ENCODE peak calls at places on chromosomes 6 and 20, in seven cellular contexts. U, H, Q, X, P, V and T are unnamed samples.

GRCh38 chr20:12098411-12098810 is 180.7 kb downstream of the BTBD3 start:
- DNase-seq in U (no peak), H (no peak), Q (no peak), X (no peak), P (peak; percentile 32), V (no peak), T (no peak)

GRCh38 chr6:75210885-75211739 is 5.3 kb upstream of the COL12A1 start:
- DNase-seq in U (peak; percentile 40), H (peak; percentile 61), Q (peak; percentile 87), X (peak; percentile 40), P (peak; percentile 57), V (peak; percentile 19), T (no peak)

GRCh38 chr6:141675957-141676356 is 456.8 kb upstream of the GJE1 start:
- DNase-seq in U (no peak), H (no peak), Q (peak; percentile 62), X (no peak), P (peak; percentile 20), V (no peak), T (no peak)

GRCh38 chr6:52992980-52993379 is 2.1 kb downstream of the GSTA4 start:
- DNase-seq in U (no peak), H (no peak), Q (peak; percentile 80), X (no peak), P (peak; percentile 23), V (no peak), T (no peak)

GRCh38 chr6:11258260-11259237 is 26.1 kb upstream of the NEDD9 start:
- DNase-seq in U (no peak), H (no peak), Q (peak; percentile 33), X (no peak), P (no peak), V (no peak), T (no peak)

GRCh38 chr20:64177420-64177783 is 13.2 kb downstream of the MYT1 start:
- DNase-seq in U (no peak), H (no peak), Q (no peak), X (no peak), P (no peak), V (no peak), T (no peak)

GRCh38 chr6:140845666-140846065 is 1287.1 kb upstream of the GJE1 start:
- DNase-seq in U (no peak), H (no peak), Q (no peak), X (no peak), P (no peak), V (no peak), T (no peak)

GRCh38 chr6:150745896-150746295 is 119.6 kb upstream of the MTHFD1L start:
- DNase-seq in U (no peak), H (no peak), Q (no peak), X (no peak), P (no peak), V (no peak), T (no peak)

GRCh38 chr20:53672484-53673129 is 79.0 kb upstream of the ZNF217 start:
- DNase-seq in U (no peak), H (no peak), Q (peak; percentile 58), X (no peak), P (peak; percentile 90), V (no peak), T (no peak)

GRCh38 chr6:156820089-156820798 is 43.1 kb downstream of the ARID1B start:
- DNase-seq in U (no peak), H (no peak), Q (no peak), X (no peak), P (no peak), V (no peak), T (no peak)

GRCh38 chr20:41255655-41256054 is 61.9 kb downstream of the ZHX3 start:
- DNase-seq in U (no peak), H (no peak), Q (no peak), X (no peak), P (no peak), V (no peak), T (no peak)

GRCh38 chr6:7629321-7629720 is 39.3 kb downstream of the SNRNP48 start:
- DNase-seq in U (no peak), H (no peak), Q (no peak), X (no peak), P (no peak), V (no peak), T (no peak)